ENCODE peak calls at places on chromosomes 13 and 19, in five cellular contexts. E, M, O, R and A are unnamed samples.

GRCh38 chr19:41807176-41807575 is 10.8 kb downstream of the CEACAM3 start:
- DNase-seq in E (no peak), M (no peak), O (no peak), R (no peak), A (no peak)

GRCh38 chr19:35935911-35936737 is at the start of gene LRFN3:
- DNase-seq in E (peak), M (peak), O (peak), R (peak), A (peak)

GRCh38 chr13:66660013-66660804 is 569.9 kb downstream of the PCDH9 start:
- DNase-seq in E (no peak), M (peak), O (no peak), R (peak), A (no peak)

GRCh38 chr19:1213391-1214286 is 8.1 kb downstream of the STK11 start:
- DNase-seq in E (no peak), M (no peak), O (no peak), R (peak), A (no peak)

GRCh38 chr13:64997438-64997837 is 2232.7 kb downstream of the PCDH9 start:
- DNase-seq in E (no peak), M (no peak), O (no peak), R (no peak), A (no peak)

GRCh38 chr19:1065606-1066109 is 1.3 kb upstream of the ARHGAP45 start:
- DNase-seq in E (no peak), M (no peak), O (no peak), R (no peak), A (no peak)

GRCh38 chr19:38792250-38793111 is 3.5 kb downstream of the LGALS7B start:
- DNase-seq in E (peak), M (no peak), O (peak), R (no peak), A (no peak)

GRCh38 chr13:60267498-60268202 is 103.9 kb upstream of the DIAPH3 start:
- DNase-seq in E (peak), M (peak), O (peak), R (no peak), A (no peak)

GRCh38 chr13:83056269-83056668 is 826.0 kb downstream of the SLITRK1 start:
- DNase-seq in E (no peak), M (no peak), O (no peak), R (no peak), A (no peak)

GRCh38 chr13:58852076-58852475 is 1220.5 kb downstream of the PCDH17 start:
- DNase-seq in E (no peak), M (no peak), O (no peak), R (no peak), A (no peak)

GRCh38 chr19:45554481-45554880 is 30.1 kb downstream of the OPA3 start:
- DNase-seq in E (no peak), M (no peak), O (no peak), R (no peak), A (no peak)

GRCh38 chr13:29885967-29886366 is 35.5 kb upstream of the UBL3 start:
- DNase-seq in E (no peak), M (no peak), O (no peak), R (no peak), A (no peak)

GRCh38 chr13:112833551-112834257 is 135.3 kb upstream of the MCF2L start:
- DNase-seq in E (no peak), M (no peak), O (no peak), R (no peak), A (no peak)

GRCh38 chr19:33502991-33503790 is 18.4 kb downstream of the PEPD start:
- DNase-seq in E (no peak), M (no peak), O (no peak), R (no peak), A (no peak)

DNA sequence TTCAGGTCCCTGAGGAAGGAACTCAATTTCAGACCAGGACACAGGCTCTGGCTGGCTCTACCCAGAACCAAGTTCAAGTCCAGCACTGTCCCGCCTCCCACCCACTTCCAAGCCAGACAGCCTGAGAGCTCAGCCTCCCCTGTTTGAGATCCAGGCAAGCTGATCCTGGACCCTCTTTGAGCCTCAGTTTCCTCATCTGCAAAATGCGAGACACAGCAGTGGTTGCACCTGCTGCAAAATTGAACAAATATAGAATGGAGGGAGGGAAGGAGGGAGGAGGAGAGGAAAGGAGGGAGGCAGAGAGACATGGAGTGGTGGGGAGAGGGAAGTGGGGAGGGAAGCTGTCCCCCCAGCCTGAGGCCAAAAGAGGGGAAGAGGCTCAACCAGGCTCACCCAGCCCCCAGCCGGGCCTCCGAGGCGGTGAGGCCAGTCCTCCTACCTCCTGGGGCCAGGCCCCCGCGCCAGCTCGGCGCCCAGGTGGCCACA is 721 bp downstream of the TMEM221 start:
- DNase-seq in E (no peak), M (no peak), O (no peak), R (no peak), A (no peak)
- TF ChIP-seq USF2 in E (no peak), M (no peak), O (no peak), R (no peak), A (no peak)

DNA sequence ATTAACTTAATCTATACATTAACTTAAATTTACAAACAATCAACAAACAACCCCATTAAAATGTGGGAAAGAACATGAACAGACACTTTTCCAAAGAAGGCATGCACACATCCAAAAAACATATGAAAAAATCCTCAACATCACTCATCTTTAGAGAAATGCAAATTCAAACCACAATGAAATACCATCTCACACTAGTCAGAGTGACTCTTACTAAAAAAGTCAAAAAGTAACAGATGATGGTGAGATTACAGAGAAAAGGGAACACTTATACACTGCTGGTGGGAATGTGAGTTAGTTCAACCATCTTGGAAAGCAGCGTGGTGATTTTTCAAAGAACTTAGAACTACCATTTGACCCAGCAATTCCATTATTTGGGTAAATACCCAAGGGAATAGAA is 759.2 kb upstream of the SLITRK1 start:
- DNase-seq in E (no peak), M (no peak), O (no peak), R (peak), A (no peak)
- TF ChIP-seq USF2 in E (no peak), M (no peak), O (no peak), R (no peak), A (no peak)

DNA sequence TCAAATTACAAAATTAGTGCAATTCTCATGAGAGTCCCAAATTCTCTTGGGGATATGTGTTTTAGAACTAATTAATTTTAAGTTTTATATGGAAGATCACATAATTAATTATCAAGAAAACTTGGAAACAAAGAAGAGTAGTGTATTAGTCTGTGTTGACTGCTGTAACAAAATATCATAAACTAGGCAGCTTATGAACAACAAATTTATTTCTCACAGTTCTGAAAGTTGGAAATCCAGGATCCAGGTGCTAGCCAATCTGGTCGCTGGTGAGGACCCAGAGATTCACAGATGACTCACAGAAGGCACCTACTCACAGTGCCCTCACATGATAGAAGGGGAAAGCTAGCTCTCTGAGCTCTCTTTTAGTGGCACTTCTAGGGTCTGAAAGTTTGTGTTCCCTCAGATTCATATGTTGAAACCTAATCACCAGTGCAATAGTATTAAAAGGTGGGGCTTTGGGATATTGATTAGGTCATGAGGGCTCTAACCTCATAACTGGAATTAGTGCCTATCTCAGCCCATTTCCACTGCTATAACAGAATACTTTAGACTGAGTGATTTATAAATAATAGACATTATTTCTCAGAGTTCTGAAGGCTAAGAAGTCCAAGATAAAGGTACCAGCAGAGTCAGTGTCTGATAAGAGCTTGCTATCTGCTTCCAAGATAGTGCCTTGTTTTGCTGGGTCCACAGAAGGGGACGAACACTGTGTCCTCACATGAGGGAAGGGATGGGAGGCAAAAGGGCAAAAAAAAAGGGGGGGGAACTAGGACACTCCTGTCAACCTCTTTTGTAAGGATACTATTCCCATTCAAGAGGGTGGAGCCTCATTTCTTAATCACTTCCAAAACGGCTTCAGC is 1.5 kb upstream of the ARGLU1 start:
- DNase-seq in E (no peak), M (no peak), O (no peak), R (no peak), A (no peak)
- TF ChIP-seq USF2 in E (no peak), M (no peak), O (no peak), R (no peak), A (no peak)

GRCh38 chr13:105709181-105709580 is 826.3 kb downstream of the EFNB2 start:
- DNase-seq in E (no peak), M (no peak), O (no peak), R (no peak), A (no peak)

GRCh38 chr13:105702441-105702840 is 833.0 kb downstream of the EFNB2 start:
- DNase-seq in E (no peak), M (no peak), O (no peak), R (no peak), A (no peak)

DNA sequence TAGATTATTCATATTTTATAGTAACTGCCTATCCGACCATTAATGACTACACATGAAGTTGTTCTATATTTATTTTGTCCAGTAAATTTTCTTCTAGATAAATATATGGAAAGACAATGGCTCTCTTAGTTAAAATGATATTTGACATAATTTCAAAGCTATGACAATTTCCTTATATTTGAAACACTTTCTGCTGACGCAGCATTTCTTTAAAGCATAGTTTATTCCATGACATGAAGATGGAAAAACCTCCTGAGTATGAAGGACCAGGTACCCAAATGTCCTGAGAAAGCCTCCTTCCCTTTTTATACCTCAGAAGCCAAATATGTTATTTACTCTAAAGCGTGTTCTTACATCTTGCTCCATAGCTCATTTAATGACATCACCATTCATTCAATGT is 831.6 kb downstream of the EFNB2 start:
- DNase-seq in E (no peak), M (no peak), O (no peak), R (no peak), A (no peak)
- TF ChIP-seq USF2 in E (no peak), M (no peak), O (no peak), R (no peak), A (no peak)

GRCh38 chr19:48342414-48342738 is 17.0 kb downstream of the EMP3 start:
- DNase-seq in E (no peak), M (no peak), O (no peak), R (no peak), A (no peak)

GRCh38 chr19:48341515-48342413 is 16.4 kb downstream of the EMP3 start:
- DNase-seq in E (no peak), M (no peak), O (no peak), R (no peak), A (no peak)

GRCh38 chr19:48342841-48343540 is 17.6 kb downstream of the EMP3 start:
- DNase-seq in E (no peak), M (peak), O (no peak), R (peak), A (no peak)

GRCh38 chr19:48338802-48339660 is 13.7 kb downstream of the EMP3 start:
- DNase-seq in E (no peak), M (no peak), O (no peak), R (no peak), A (no peak)

DNA sequence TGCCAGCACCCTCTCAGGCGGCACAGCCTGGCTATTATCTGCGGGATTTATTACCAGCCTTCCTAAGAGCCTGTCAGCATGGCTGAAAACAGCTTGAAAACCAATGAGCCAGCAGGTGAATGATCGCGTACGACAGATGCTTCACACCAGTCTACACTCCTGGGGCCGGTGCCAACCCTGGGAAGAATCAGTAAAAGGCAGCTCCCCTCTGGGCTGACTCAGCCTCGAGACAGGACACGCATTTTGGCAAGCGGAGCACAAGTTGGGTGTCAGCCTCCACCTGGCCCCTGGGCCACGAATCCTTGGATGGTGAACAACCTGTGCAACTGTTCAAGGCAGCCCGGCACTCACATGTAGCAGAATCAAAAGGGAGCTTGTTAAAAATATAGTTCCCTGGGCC is 15.7 kb downstream of the EMP3 start:
- DNase-seq in E (no peak), M (no peak), O (no peak), R (peak), A (no peak)
- TF ChIP-seq USF2 in E (no peak), M (no peak), O (no peak), R (no peak), A (no peak)